ENCODE peak calls at places on chromosomes 1 and 21, in ten cellular contexts. G is GF-D8; L is GM12892; R is stimulated activated CD4-positive, alpha-beta T cell treated with anti-CD3 and anti-CD28 coated beads, Interleukin-4, amount 100 ng/mL, for 48 hours; P is HFFc6; D is GM13976; T is endothelial cell of umbilical vein; S is BJ; C is LoVo; W is OCI-LY7. V is an unnamed sample.
A peak's percentile ranks its signal among the peaks of the same experiment; 100 is the strongest.

GRCh38 chr1:56477164-56478111 is 101.9 kb downstream of the PLPP3 start:
- DNase-seq in L (no peak), P (no peak), C (no peak), S (no peak), G (no peak), D (peak; percentile 14), W (no peak), R (no peak), T (peak; percentile 25), V (no peak)

GRCh38 chr1:23403735-23404486 is 20.6 kb downstream of the TCEA3 start:
- DNase-seq in G (peak; percentile 84), W (peak; percentile 76), S (peak; percentile 59), P (peak; percentile 97), C (peak; percentile 94), R (peak; percentile 92), T (peak; percentile 80), L (peak; percentile 68), D (peak; percentile 86), V (peak; percentile 85)

GRCh38 chr1:119968601-119969000 is 72.3 kb upstream of the ADAM30 start:
- DNase-seq in W (no peak), L (no peak), D (no peak), P (no peak), C (no peak), S (no peak), R (no peak), T (no peak), G (no peak), V (no peak)

GRCh38 chr1:30670195-30671060 is 53.0 kb downstream of the MATN1 start:
- DNase-seq in D (no peak), R (no peak), L (no peak), W (no peak), S (peak; percentile 74), G (no peak), C (no peak), T (no peak), P (peak; percentile 85), V (no peak)

GRCh38 chr1:16249838-16250241 is 12.9 kb upstream of the CPLANE2 start:
- DNase-seq in P (peak; percentile 15), R (no peak), T (peak; percentile 97), D (no peak), L (no peak), W (no peak), S (peak; percentile 57), G (peak; percentile 49), C (no peak), V (peak; percentile 18)

GRCh38 chr21:43369124-43369523 is 57.8 kb downstream of the SIK1 start:
- DNase-seq in C (no peak), S (no peak), L (no peak), G (no peak), D (no peak), P (peak; percentile 48), T (no peak), W (no peak), R (no peak), V (no peak)

GRCh38 chr1:171343727-171344472 is 29.9 kb downstream of the FMO4 start:
- DNase-seq in W (no peak), D (no peak), T (no peak), G (no peak), S (no peak), C (no peak), P (no peak), L (no peak), R (no peak), V (no peak)

GRCh38 chr1:107274227-107274626 is 133.4 kb downstream of the NTNG1 start:
- DNase-seq in D (no peak), R (no peak), P (no peak), S (no peak), G (no peak), T (no peak), L (no peak), C (no peak), W (no peak), V (no peak)

GRCh38 chr1:77416692-77417450 is 135.1 kb downstream of the AK5 start:
- DNase-seq in W (peak; percentile 17), T (peak; percentile 32), P (no peak), L (no peak), G (no peak), R (no peak), S (no peak), C (no peak), D (no peak), V (peak; percentile 39)

GRCh38 chr1:24002664-24003063 is 22.5 kb upstream of the SRSF10 start:
- DNase-seq in C (no peak), P (no peak), R (no peak), L (no peak), T (no peak), W (no peak), D (no peak), G (no peak), S (no peak), V (no peak)

V was measured in KBM-7.